ENCODE peak calls at places on chromosomes 2 and 18, in seven cellular contexts. V is sigmoid colon, N is HCT116, O is stomach, J is K562, P is breast epithelium, M is H1. E is an unnamed sample.

GRCh38 chr2:10278029-10278762 is 24.5 kb upstream of the HPCAL1 start:
- DNase-seq in V (peak; percentile 83), N (no peak), O (no peak), J (peak; percentile 87), P (peak; percentile 63), M (no peak), E (no peak)

GRCh38 chr2:85854166-85854509 is 34.7 kb downstream of the ST3GAL5 start:
- DNase-seq in V (no peak), N (no peak), O (no peak), J (no peak), P (no peak), M (no peak), E (no peak)

GRCh38 chr2:54545700-54546450 is 89.7 kb downstream of the SPTBN1 start:
- DNase-seq in V (no peak), N (no peak), O (no peak), J (no peak), P (no peak), M (no peak), E (no peak)

GRCh38 chr2:156803243-156803642 is 367.1 kb downstream of the GPD2 start:
- DNase-seq in V (no peak), N (no peak), O (no peak), J (no peak), P (no peak), M (no peak), E (no peak)

GRCh38 chr2:33796511-33796910 is 197.4 kb upstream of the FAM98A start:
- DNase-seq in V (no peak), N (no peak), O (no peak), J (no peak), P (no peak), M (no peak), E (no peak)

GRCh38 chr18:54130177-54130576 is 94.3 kb downstream of the MBD2 start:
- DNase-seq in V (no peak), N (no peak), O (no peak), J (no peak), P (no peak), M (no peak), E (no peak)

GRCh38 chr2:155310589-155310988 is 612.1 kb downstream of the KCNJ3 start:
- DNase-seq in V (no peak), N (peak; percentile 47), O (no peak), J (peak; percentile 9), P (no peak), M (no peak), E (no peak)

GRCh38 chr2:241412144-241412543 is 56.1 kb downstream of the FARP2 start:
- DNase-seq in V (no peak), N (peak; percentile 16), O (no peak), J (peak; percentile 23), P (no peak), M (no peak), E (peak; percentile 12)

GRCh38 chr2:159900343-159900742 is 102.3 kb upstream of the CD302 start:
- DNase-seq in V (no peak), N (no peak), O (no peak), J (no peak), P (no peak), M (no peak), E (no peak)

GRCh38 chr2:45256867-45257641 is 247.8 kb upstream of the SIX2 start:
- DNase-seq in V (no peak), N (no peak), O (no peak), J (no peak), P (no peak), M (peak; percentile 21), E (peak; percentile 48)

GRCh38 chr18:9082763-9083510 is 19.6 kb upstream of the NDUFV2 start:
- DNase-seq in V (no peak), N (no peak), O (no peak), J (no peak), P (no peak), M (no peak), E (no peak)

GRCh38 chr2:20516646-20517341 is 69.9 kb downstream of the RHOB start:
- DNase-seq in V (peak; percentile 67), N (peak; percentile 44), O (no peak), J (no peak), P (peak; percentile 55), M (no peak), E (peak; percentile 58)

GRCh38 chr2:26567534-26567933 is 73.6 kb downstream of the CIB4 start:
- DNase-seq in V (peak; percentile 26), N (no peak), O (no peak), J (no peak), P (no peak), M (no peak), E (no peak)

GRCh38 chr2:26568076-26568890 is 72.9 kb downstream of the CIB4 start:
- DNase-seq in V (peak; percentile 17), N (no peak), O (no peak), J (no peak), P (no peak), M (no peak), E (no peak)

GRCh38 chr2:26571316-26571715 is 69.8 kb downstream of the CIB4 start:
- DNase-seq in V (peak; percentile 41), N (no peak), O (no peak), J (no peak), P (no peak), M (no peak), E (no peak)

GRCh38 chr2:26569216-26570082 is 71.7 kb downstream of the CIB4 start:
- DNase-seq in V (peak; percentile 48), N (no peak), O (no peak), J (no peak), P (no peak), M (no peak), E (no peak)

DNA sequence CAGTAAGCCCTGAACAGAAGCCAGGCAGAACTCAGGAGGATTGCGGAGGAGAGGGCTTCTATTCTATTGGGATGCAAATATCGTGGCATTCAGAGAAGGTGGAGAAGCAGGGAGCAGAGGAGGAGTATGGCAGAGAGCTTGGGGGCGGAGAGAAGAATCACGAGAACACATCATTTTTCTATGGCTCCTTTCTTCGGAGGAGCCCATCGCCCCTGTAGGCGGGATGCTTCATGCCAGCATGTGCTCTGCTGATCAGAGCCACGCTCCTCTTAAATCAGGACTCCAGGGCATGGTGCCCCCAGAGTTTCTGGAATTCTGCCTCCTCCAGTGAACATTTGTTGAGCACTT is 71.1 kb downstream of the CIB4 start:
- DNase-seq in V (no peak), N (no peak), O (no peak), J (no peak), P (no peak), M (no peak), E (no peak)
- H3K27me3 ChIP-seq in V (no peaks in the 10 kb centered on the region), N (no peaks in the 10 kb centered on the region), O (no peaks in the 10 kb centered on the region), J (peaks cover 46% of the 10 kb centered on the region), P (no peaks in the 10 kb centered on the region), M (no peaks in the 10 kb centered on the region), E (no peaks in the 10 kb centered on the region)

DNA sequence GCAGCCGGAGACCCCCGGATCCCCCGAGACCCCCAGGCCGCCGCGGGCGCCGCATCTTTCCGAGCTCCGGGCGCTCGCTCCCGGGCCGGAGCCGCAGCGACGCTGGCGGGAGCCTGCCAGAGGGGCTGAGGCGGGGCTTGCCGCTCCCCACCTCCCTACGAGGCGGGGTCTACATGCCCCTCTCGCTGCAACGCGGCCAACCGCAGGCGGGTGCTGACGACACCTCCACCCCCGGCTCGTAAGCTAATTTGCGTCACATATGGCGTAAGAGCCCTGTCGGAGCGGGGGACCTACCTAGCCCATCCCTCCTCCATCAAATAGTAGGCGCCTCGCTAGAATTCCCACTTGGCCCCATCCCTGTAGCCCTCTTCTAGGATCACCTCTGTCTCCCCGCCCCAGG is at the start of gene PTPRN:
- DNase-seq in V (no peak), N (no peak), O (no peak), J (no peak), P (no peak), M (no peak), E (no peak)
- TF ChIP-seq POLR2AphosphoS5 in V (no peak), N (no peak), O (no peak), J (no peak), P (no peak), M (no peak), E (no peak)

GRCh38 chr2:231922311-231922710 is 3.9 kb downstream of the NPPC start:
- DNase-seq in V (no peak), N (no peak), O (no peak), J (no peak), P (no peak), M (no peak), E (no peak)

GRCh38 chr2:231922945-231923344 is 3.3 kb downstream of the NPPC start:
- DNase-seq in V (no peak), N (no peak), O (no peak), J (no peak), P (no peak), M (no peak), E (no peak)

GRCh38 chr2:231925303-231926179 is 655 bp downstream of the NPPC start:
- DNase-seq in V (peak; percentile 90), N (peak; percentile 47), O (peak; percentile 86), J (peak; percentile 83), P (peak; percentile 72), M (peak; percentile 59), E (peak; percentile 82)

GRCh38 chr2:231924889-231925275 is 1.3 kb downstream of the NPPC start:
- DNase-seq in V (no peak), N (no peak), O (no peak), J (no peak), P (no peak), M (no peak), E (no peak)

DNA sequence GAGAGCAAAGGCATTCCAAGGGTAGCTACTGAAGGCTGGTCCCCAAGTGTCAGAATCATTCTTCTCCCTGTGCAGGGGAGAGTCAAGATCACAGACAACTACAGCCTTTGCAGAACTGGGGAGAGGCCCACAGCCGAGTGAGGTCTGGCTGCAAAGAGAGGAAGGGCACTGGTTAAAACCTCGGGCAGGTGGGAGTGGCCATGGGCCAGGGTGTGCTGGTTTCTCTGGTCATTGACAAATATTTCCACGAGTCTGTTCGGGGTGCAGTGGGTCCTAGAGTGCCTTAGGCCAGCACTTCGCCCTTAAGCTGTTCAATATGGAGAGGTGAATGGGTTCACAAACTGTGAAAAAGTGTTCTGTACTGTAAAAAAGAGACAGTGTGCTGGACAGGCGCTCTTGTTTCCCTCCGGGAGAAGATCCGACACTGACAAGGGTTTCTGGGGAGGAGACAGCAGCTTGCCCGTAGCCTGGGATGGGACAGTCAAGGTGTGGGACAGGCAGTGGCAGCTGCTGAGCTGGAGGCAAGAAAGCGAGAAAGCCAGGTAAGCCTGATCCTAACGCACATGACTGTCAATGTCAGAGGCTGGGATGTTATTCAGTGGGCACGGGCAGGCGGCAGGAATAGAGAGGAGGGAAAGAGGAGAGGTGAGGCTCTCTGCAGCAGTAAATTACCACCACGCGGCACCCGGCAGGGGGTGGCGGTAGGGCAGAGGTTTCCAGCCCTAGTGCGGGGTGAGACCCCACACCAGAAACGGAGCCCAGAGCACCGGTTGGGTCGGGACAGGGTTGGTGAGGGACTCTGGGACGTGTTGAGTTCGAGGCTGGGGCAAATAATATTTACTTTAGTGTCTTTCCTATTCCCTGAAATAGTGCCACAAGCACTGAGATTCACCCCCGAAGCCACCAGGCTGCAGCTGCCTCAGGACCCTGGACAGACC is 2.0 kb downstream of the NPPC start:
- DNase-seq in V (peak; percentile 33), N (no peak), O (no peak), J (no peak), P (no peak), M (no peak), E (no peak)
- TF ChIP-seq POLR2A in V (no peak), N (no peak), O (no peak), J (no peak), P (no peak), M (no peak), E (no peak)

DNA sequence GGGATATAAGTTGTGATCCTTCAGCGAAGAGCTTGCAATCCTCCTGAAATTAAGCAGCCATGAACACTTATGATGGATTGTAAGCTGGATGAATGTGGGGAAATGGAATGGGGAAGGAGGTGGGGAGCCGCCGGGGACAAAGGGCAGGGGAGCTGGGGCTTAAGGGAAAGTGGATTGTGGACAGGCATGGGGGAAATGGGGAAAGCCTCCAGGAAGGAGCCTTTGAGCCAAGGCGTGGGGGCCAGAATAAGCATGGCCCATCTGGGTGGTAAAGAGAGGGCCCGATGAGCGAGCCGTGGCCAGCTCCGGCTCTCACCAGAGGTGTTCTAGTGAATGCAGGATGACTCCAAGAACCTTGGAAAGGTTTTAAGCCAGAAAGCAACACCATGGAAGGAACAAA is 124.0 kb downstream of the SMAD7 start:
- DNase-seq in V (peak; percentile 39), N (no peak), O (peak; percentile 15), J (no peak), P (no peak), M (no peak), E (no peak)
- H3K27me3 ChIP-seq in V (no peaks in the 10 kb centered on the region), N (no peaks in the 10 kb centered on the region), O (no peaks in the 10 kb centered on the region), J (no peaks in the 10 kb centered on the region), P (no peaks in the 10 kb centered on the region), M (no peaks in the 10 kb centered on the region), E (no peaks in the 10 kb centered on the region)